ENCODE peak calls at places on chromosomes 1 and 21, in six cellular contexts. O, Q, G, S, D and U are unnamed samples.

GRCh38 chr1:83673287-83673686 is 325.6 kb downstream of the TTLL7 start:
- DNase-seq in Q (no peak), D (no peak), G (no peak), O (no peak), S (no peak), U (no peak)

GRCh38 chr21:36703626-36704280 is 4.8 kb downstream of the SIM2 start:
- DNase-seq in S (no peak), G (no peak), D (no peak), Q (no peak), O (no peak), U (no peak)

GRCh38 chr21:42112857-42113256 is 41.7 kb downstream of the UMODL1 start:
- DNase-seq in S (no peak), G (no peak), Q (peak), D (no peak), O (no peak), U (peak)

GRCh38 chr1:169484683-169485426 is 889 bp downstream of the SLC19A2 start:
- DNase-seq in S (no peak), Q (peak), G (peak), O (no peak), D (no peak), U (peak)

GRCh38 chr21:45725844-45726200 is 82.3 kb downstream of the PCBP3 start:
- DNase-seq in D (no peak), S (no peak), O (no peak), Q (no peak), G (no peak), U (no peak)

GRCh38 chr1:46370214-46370633 is 23.9 kb upstream of the FAAH start:
- DNase-seq in D (no peak), O (no peak), G (no peak), S (no peak), Q (no peak), U (no peak)

GRCh38 chr1:200269256-200269655 is 140.6 kb downstream of the ZNF281 start:
- DNase-seq in Q (no peak), O (no peak), D (no peak), G (no peak), S (no peak), U (no peak)

GRCh38 chr1:159960721-159961381 is 6.8 kb upstream of the SLAMF9 start:
- DNase-seq in Q (peak), D (no peak), G (no peak), S (no peak), O (no peak), U (no peak)

GRCh38 chr1:221845650-221846371 is 103.9 kb upstream of the DUSP10 start:
- DNase-seq in G (peak), S (no peak), D (no peak), Q (no peak), O (no peak), U (peak)

GRCh38 chr1:29711582-29712274 is 475.4 kb downstream of the PTPRU start:
- DNase-seq in O (no peak), D (no peak), Q (no peak), G (no peak), S (no peak), U (peak)

GRCh38 chr1:30914931-30915330 is 6.4 kb upstream of the SDC3 start:
- DNase-seq in O (no peak), D (no peak), Q (no peak), G (no peak), S (no peak), U (no peak)

GRCh38 chr1:204263240-204263848 is 49.6 kb upstream of the GOLT1A start:
- DNase-seq in Q (peak), O (no peak), D (no peak), S (no peak), G (no peak), U (no peak)

GRCh38 chr1:196063952-196064351 is 544.3 kb downstream of the KCNT2 start:
- DNase-seq in G (no peak), Q (no peak), O (no peak), S (no peak), D (no peak), U (no peak)

GRCh38 chr1:61247051-61247854 is 164.9 kb downstream of the NFIA start:
- DNase-seq in S (no peak), D (no peak), O (no peak), G (no peak), Q (no peak), U (peak)

GRCh38 chr1:45979074-45979777 is 153.2 kb downstream of the PIK3R3 start:
- DNase-seq in O (no peak), G (peak), Q (no peak), D (no peak), S (no peak), U (peak)

GRCh38 chr1:209045326-209046057 is 538.0 kb upstream of the CAMK1G start:
- DNase-seq in Q (no peak), S (no peak), D (no peak), O (no peak), G (peak), U (no peak)

GRCh38 chr1:234564035-234565029 is 45.6 kb downstream of the IRF2BP2 start:
- DNase-seq in O (no peak), D (no peak), S (no peak), Q (no peak), G (no peak), U (peak)

GRCh38 chr1:32357619-32358018 is 4.7 kb downstream of the FAM229A start:
- DNase-seq in O (no peak), Q (no peak), D (no peak), S (no peak), G (no peak), U (no peak)

GRCh38 chr1:174519845-174520244 is 72.1 kb downstream of the GPR52 start:
- DNase-seq in G (peak), S (no peak), D (no peak), O (no peak), Q (no peak), U (peak)

GRCh38 chr1:40758578-40759343 is 24.8 kb upstream of the KCNQ4 start:
- DNase-seq in S (no peak), D (no peak), Q (no peak), O (no peak), G (no peak), U (no peak)

GRCh38 chr1:41954533-41954944 is 35.8 kb upstream of the HIVEP3 start:
- DNase-seq in O (no peak), G (no peak), Q (no peak), D (no peak), S (no peak), U (peak)

GRCh38 chr1:184158911-184159701 is 107.6 kb downstream of the TSEN15 start:
- DNase-seq in G (no peak), S (no peak), Q (no peak), O (no peak), D (no peak), U (no peak)

GRCh38 chr1:241611063-241611462 is 29.1 kb downstream of the CHML start:
- DNase-seq in G (peak), O (no peak), Q (no peak), S (no peak), D (no peak), U (peak)

GRCh38 chr1:222464841-222465210 is 83.1 kb downstream of the HHIPL2 start:
- DNase-seq in G (peak), S (peak), Q (peak), O (peak), D (peak), U (peak)

GRCh38 chr1:22676916-22677601 is 24.0 kb downstream of the C1QB start:
- DNase-seq in D (no peak), G (no peak), O (no peak), Q (no peak), S (no peak), U (peak)

GRCh38 chr1:162248854-162249535 is 127.7 kb downstream of the SPATA46 start:
- DNase-seq in D (no peak), O (no peak), S (no peak), G (no peak), Q (no peak), U (peak)

GRCh38 chr1:46488343-46489168 is 1.1 kb upstream of the DMBX1 start:
- DNase-seq in G (no peak), O (no peak), Q (no peak), S (no peak), D (no peak), U (no peak)

GRCh38 chr21:25568230-25568629 is 39.1 kb downstream of the MRPL39 start:
- DNase-seq in Q (no peak), S (peak), O (peak), D (no peak), G (no peak), U (no peak)

GRCh38 chr1:17098440-17099317 is 20.6 kb downstream of the PADI2 start:
- DNase-seq in S (no peak), D (no peak), G (no peak), O (no peak), Q (peak), U (no peak)

GRCh38 chr1:172951728-172952365 is 98.9 kb downstream of the TNFSF18 start:
- DNase-seq in S (no peak), G (no peak), O (no peak), Q (no peak), D (no peak), U (no peak)

GRCh38 chr1:207014728-207015127 is 17.8 kb downstream of the C1orf116 start:
- DNase-seq in Q (no peak), D (no peak), O (no peak), G (no peak), S (no peak), U (no peak)

GRCh38 chr21:44513389-44514217 is 26.4 kb downstream of the KRTAP10-1 start:
- DNase-seq in D (no peak), Q (peak), G (peak), S (no peak), O (no peak), U (peak)

GRCh38 chr1:231632119-231632518 is 5.5 kb downstream of the DISC1 start:
- DNase-seq in S (no peak), D (no peak), Q (no peak), G (no peak), O (no peak), U (no peak)

GRCh38 chr1:210938416-210938925 is 195.5 kb downstream of the KCNH1 start:
- DNase-seq in D (no peak), S (no peak), Q (no peak), O (no peak), G (no peak), U (no peak)

GRCh38 chr21:32581732-32582131 is 3.6 kb downstream of the TCP10L start:
- DNase-seq in G (no peak), S (no peak), O (no peak), Q (no peak), D (no peak), U (no peak)

GRCh38 chr1:39115271-39116110 is 89.0 kb upstream of the MACF1 start:
- DNase-seq in Q (no peak), S (no peak), O (no peak), G (no peak), D (no peak), U (no peak)

GRCh38 chr1:82392946-82393345 is 592.2 kb downstream of the ADGRL2 start:
- DNase-seq in O (no peak), G (no peak), Q (no peak), D (no peak), S (no peak), U (no peak)

GRCh38 chr1:147822292-147822691 is 61.9 kb upstream of the GJA5 start:
- DNase-seq in D (no peak), Q (no peak), S (no peak), O (no peak), G (no peak), U (no peak)

GRCh38 chr1:26733982-26734381 is 38.2 kb downstream of the ARID1A start:
- DNase-seq in D (no peak), Q (no peak), O (no peak), G (no peak), S (no peak), U (no peak)